ENCODE peak calls at places on chromosomes 3 and 15, in four cellular contexts. U is HFFc6, M is endothelial cell, I is BJ. X is an unnamed sample.

GRCh38 chr3:58691997-58692396 is 25.4 kb upstream of the FAM3D start:
- DNase-seq in U (no peak), M (peak), I (no peak), X (no peak)

GRCh38 chr3:150346956-150347863 is 60.9 kb upstream of the TSC22D2 start:
- DNase-seq in U (no peak), M (no peak), I (no peak), X (peak)

GRCh38 chr3:52144796-52145735 is 9.2 kb downstream of the POC1A start:
- DNase-seq in U (no peak), M (no peak), I (no peak), X (no peak)

GRCh38 chr15:75177360-75178071 is 24.2 kb upstream of the C15orf39 start:
- DNase-seq in U (no peak), M (no peak), I (no peak), X (no peak)

GRCh38 chr3:196431193-196432136 is 762 bp downstream of the UBXN7 start:
- DNase-seq in U (peak), M (peak), I (no peak), X (peak)

GRCh38 chr3:180626844-180627243 is 24.9 kb downstream of the TTC14 start:
- DNase-seq in U (no peak), M (no peak), I (no peak), X (no peak)

GRCh38 chr3:49673715-49674490 is at the start of gene APEH:
- DNase-seq in U (peak), M (peak), I (peak), X (peak)

GRCh38 chr3:89851974-89852621 is 744.7 kb downstream of the EPHA3 start:
- DNase-seq in U (no peak), M (peak), I (no peak), X (peak)

GRCh38 chr3:100957407-100958100 is 35.7 kb downstream of the ABI3BP start:
- DNase-seq in U (peak), M (no peak), I (peak), X (no peak)

GRCh38 chr15:83066761-83067637 is at the start of gene BTBD1:
- DNase-seq in U (peak), M (peak), I (peak), X (peak)

GRCh38 chr3:167483708-167484475 is 10.1 kb upstream of the SERPINI2 start:
- DNase-seq in U (no peak), M (no peak), I (no peak), X (no peak)

GRCh38 chr3:190036631-190037030 is 84.1 kb downstream of the P3H2 start:
- DNase-seq in U (peak), M (no peak), I (no peak), X (no peak)

GRCh38 chr15:75198560-75199346 is 2.9 kb upstream of the C15orf39 start:
- DNase-seq in U (peak), M (no peak), I (no peak), X (no peak)

GRCh38 chr3:149957352-149958140 is 13.1 kb downstream of the PFN2 start:
- DNase-seq in U (no peak), M (no peak), I (no peak), X (no peak)

GRCh38 chr3:28915711-28916481 is 365.0 kb upstream of the RBMS3 start:
- DNase-seq in U (peak), M (peak), I (no peak), X (peak)

GRCh38 chr15:84654689-84655453 is 788 bp upstream of the WDR73 start:
- DNase-seq in U (peak), M (peak), I (no peak), X (peak)

GRCh38 chr3:1987983-1988382 is 110.7 kb upstream of the CNTN4 start:
- DNase-seq in U (no peak), M (no peak), I (no peak), X (peak)
- TF ChIP-seq CTCF in U (no peak), M (no peak), I (no peak), X (no peak)

GRCh38 chr15:79065744-79066376 is 24.7 kb downstream of the RASGRF1 start:
- DNase-seq in U (no peak), M (no peak), I (no peak), X (no peak)
- TF ChIP-seq CTCF in U (no peak), M (no peak), I (no peak), X (no peak)

GRCh38 chr15:81809543-81809942 is 236.3 kb downstream of the MEX3B start:
- DNase-seq in U (no peak), M (peak), I (no peak), X (peak)
- TF ChIP-seq CTCF in U (peak), M (no peak), I (no peak), X (no peak)

GRCh38 chr3:114584734-114585371 is 291.0 kb downstream of the TIGIT start:
- DNase-seq in U (no peak), M (no peak), I (no peak), X (no peak)
- TF ChIP-seq CTCF in U (no peak), M (no peak), I (no peak), X (no peak)

X was measured in Calu3.